ENCODE peak calls at places on chromosomes 7 and 10, in four cellular contexts. V is OCI-LY7, B is Karpas-422, H is GM23248. W is an unnamed sample.

GRCh38 chr7:118902600-118902999 is 678.1 kb downstream of the ANKRD7 start:
- DNase-seq in B (no peak), V (no peak), H (no peak), W (no peak)

GRCh38 chr7:103658055-103659010 is 212.3 kb upstream of the SLC26A5 start:
- DNase-seq in H (peak; percentile 7), B (no peak), V (no peak), W (no peak)

GRCh38 chr10:75430000-75430763 is 1.2 kb upstream of the LRMDA start:
- DNase-seq in B (no peak), V (peak; percentile 8), H (no peak), W (peak; percentile 57)

GRCh38 chr10:97444212-97444611 is 1.6 kb downstream of the EXOSC1 start:
- DNase-seq in B (peak; percentile 23), H (no peak), V (no peak), W (no peak)

GRCh38 chr7:949021-949934 is 5.2 kb downstream of the ADAP1 start:
- DNase-seq in B (no peak), V (no peak), H (no peak), W (no peak)

GRCh38 chr10:121268363-121268762 is 329.9 kb downstream of the FGFR2 start:
- DNase-seq in B (no peak), V (no peak), H (no peak), W (no peak)

GRCh38 chr7:133275008-133275407 is 22.1 kb downstream of the EXOC4 start:
- DNase-seq in H (no peak), V (no peak), B (no peak), W (no peak)

GRCh38 chr10:31961675-31962074 is 33.0 kb upstream of the ARHGAP12 start:
- DNase-seq in H (peak; percentile 90), B (no peak), V (no peak), W (no peak)

DNA sequence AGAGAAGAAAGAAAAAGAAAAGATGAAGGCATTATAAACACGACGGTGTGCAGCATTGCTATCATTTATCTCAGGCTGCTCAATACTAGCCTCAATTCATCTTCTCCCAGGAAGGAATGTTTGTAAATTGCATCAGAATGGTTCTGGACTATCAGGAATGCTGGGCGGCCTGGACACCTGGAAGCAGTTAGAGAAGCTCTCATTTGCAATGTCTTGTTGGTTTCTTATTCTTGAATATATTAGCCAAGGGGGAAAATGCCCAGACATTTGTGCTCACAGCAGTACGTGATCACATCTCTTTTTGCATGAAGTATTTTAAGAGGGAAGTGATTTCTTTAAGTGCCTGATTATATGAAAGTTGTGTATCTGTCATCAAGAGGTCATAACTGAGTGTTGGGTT is 85.6 kb upstream of the IMMP2L start:
- DNase-seq in V (no peak), H (no peak), B (no peak), W (no peak)
- H3K9me2 ChIP-seq in V (no peaks in the 10 kb centered on the region), H (no peaks in the 10 kb centered on the region), B (no peaks in the 10 kb centered on the region), W (no peaks in the 10 kb centered on the region)

DNA sequence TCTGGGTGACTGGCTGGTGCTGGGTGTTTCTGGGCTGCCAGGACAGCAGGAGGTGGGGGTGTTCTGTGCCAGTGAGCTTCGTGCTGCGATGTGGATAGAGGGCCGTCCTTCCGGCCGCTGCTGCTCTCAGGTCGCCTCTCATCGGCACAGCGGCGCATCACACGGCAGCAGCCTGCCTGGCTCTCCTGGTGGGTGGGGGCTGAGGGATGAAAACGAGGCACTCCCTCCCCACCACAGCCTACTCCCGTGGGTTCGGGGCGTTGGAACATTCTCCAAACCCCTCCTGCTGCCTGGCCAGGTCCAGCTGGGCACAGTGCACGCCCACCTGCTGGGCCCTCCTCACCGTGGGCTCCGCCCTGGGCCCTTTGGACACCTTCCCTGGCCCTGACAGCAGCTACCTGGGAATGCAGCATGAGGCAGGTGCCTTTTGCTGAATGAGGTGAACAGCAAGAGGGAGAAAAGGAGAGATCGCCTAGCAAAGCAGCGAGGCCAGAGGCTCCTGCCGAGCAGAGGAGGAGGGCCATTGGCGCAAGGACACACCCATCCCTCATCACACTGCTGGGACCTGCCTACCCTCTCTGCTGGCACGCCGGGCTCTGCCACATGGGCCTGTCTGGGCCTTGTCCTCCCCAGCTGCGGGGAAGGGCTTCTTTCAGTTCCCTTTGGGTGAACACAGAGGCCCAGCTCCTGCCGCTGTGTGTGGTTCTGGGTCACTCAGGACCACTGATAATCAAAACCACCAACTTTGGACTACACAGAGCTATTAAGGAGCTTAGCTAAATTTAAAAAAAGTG is 33.4 kb downstream of the INPP5A start:
- DNase-seq in V (peak; percentile 76), H (no peak), B (peak; percentile 98), W (no peak)
- H3K79me2 ChIP-seq in V (no peaks in the 10 kb centered on the region), H (peaks cover 87% of the 10 kb centered on the region), B (peaks cover 4% of the 10 kb centered on the region), W (peaks cover 83% of the 10 kb centered on the region)

GRCh38 chr7:131897016-131897789 is 340.8 kb upstream of the PODXL start:
- DNase-seq in H (peak; percentile 87), B (no peak), V (no peak), W (no peak)
- H3K9me2 ChIP-seq in H (no peaks in the 10 kb centered on the region), B (no peaks in the 10 kb centered on the region), V (no peaks in the 10 kb centered on the region), W (no peaks in the 10 kb centered on the region)

DNA sequence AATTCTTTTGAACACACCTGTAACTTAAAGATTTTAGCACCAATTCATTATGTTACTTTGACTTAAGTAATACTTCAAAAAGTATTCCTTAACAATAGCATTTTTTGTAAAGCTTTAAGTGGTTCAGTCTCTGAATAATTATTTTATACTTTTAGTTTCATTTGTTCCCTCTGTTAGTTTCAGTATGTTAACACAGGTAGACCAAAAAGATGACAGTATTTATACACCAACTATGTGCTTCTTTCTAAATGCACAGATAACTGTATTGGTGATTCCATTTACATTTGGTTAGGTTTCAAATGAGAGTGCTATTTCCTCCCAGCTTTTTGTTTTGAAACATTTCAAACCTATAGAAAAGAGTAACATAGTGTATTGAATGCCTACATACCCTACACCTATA is 14.0 kb downstream of the RALA start:
- DNase-seq in B (no peak), V (no peak), H (no peak), W (no peak)
- H3K79me2 ChIP-seq in B (peaks cover 100% of the 10 kb centered on the region), V (peaks cover 12% of the 10 kb centered on the region), H (peaks cover 100% of the 10 kb centered on the region), W (peaks cover 100% of the 10 kb centered on the region)

GRCh38 chr7:116967254-116967922 is 14.1 kb downstream of the ST7 start:
- DNase-seq in H (no peak), B (no peak), V (no peak), W (no peak)
- H3K9me2 ChIP-seq in H (no peaks in the 10 kb centered on the region), B (no peaks in the 10 kb centered on the region), V (no peaks in the 10 kb centered on the region), W (no peaks in the 10 kb centered on the region)

W was measured in hepatocyte.